ENCODE peak calls at places on chromosomes 2 and 18, in nine cellular contexts. One of them, this sample, is unnamed.
A peak's percentile ranks its signal among the peaks of the same experiment; 100 is the strongest.

GRCh38 chr2:215773728-215774127 is 239.6 kb downstream of the MREG start:
- DNase-seq in WTC11: no peak
- DNase-seq in NCI-H510A: no peak
- DNase-seq in T-cell: no peak
- DNase-seq in activated gamma-delta T cell treated with Interleukin-2 at 50 U/mL for 16 hours: no peak
- DNase-seq in fibroblast of lung: peak; percentile 98
- DNase-seq in GM13976: no peak
- DNase-seq in iris pigment epithelial cell: peak; percentile 98
- DNase-seq in stimulated activated CD4-positive, alpha-beta T cell treated with anti-CD3 and anti-CD28 coated beads, Interleukin-2, amount 100 ng/mL, for 48 hours: no peak
- DNase-seq in this sample: no peak

GRCh38 chr2:39620067-39620466 is 45.6 kb upstream of the TMEM178A start:
- DNase-seq in WTC11: no peak
- DNase-seq in NCI-H510A: no peak
- DNase-seq in T-cell: no peak
- DNase-seq in activated gamma-delta T cell treated with Interleukin-2 at 50 U/mL for 16 hours: no peak
- DNase-seq in fibroblast of lung: peak; percentile 89
- DNase-seq in GM13976: no peak
- DNase-seq in iris pigment epithelial cell: peak; percentile 97
- DNase-seq in stimulated activated CD4-positive, alpha-beta T cell treated with anti-CD3 and anti-CD28 coated beads, Interleukin-2, amount 100 ng/mL, for 48 hours: no peak
- DNase-seq in this sample: no peak

GRCh38 chr2:57180042-57180567 is 866.5 kb upstream of the VRK2 start:
- DNase-seq in WTC11: no peak
- DNase-seq in NCI-H510A: no peak
- DNase-seq in T-cell: no peak
- DNase-seq in activated gamma-delta T cell treated with Interleukin-2 at 50 U/mL for 16 hours: no peak
- DNase-seq in fibroblast of lung: peak; percentile 36
- DNase-seq in GM13976: no peak
- DNase-seq in iris pigment epithelial cell: peak; percentile 93
- DNase-seq in stimulated activated CD4-positive, alpha-beta T cell treated with anti-CD3 and anti-CD28 coated beads, Interleukin-2, amount 100 ng/mL, for 48 hours: no peak
- DNase-seq in this sample: no peak

GRCh38 chr2:239820836-239821693 is 204.1 kb downstream of the NDUFA10 start:
- DNase-seq in WTC11: no peak
- DNase-seq in NCI-H510A: no peak
- DNase-seq in T-cell: no peak
- DNase-seq in activated gamma-delta T cell treated with Interleukin-2 at 50 U/mL for 16 hours: no peak
- DNase-seq in fibroblast of lung: no peak
- DNase-seq in GM13976: no peak
- DNase-seq in iris pigment epithelial cell: no peak
- DNase-seq in stimulated activated CD4-positive, alpha-beta T cell treated with anti-CD3 and anti-CD28 coated beads, Interleukin-2, amount 100 ng/mL, for 48 hours: no peak
- DNase-seq in this sample: peak; percentile 2

GRCh38 chr2:158443613-158444012 is 12.9 kb downstream of the CCDC148 start:
- DNase-seq in WTC11: no peak
- DNase-seq in NCI-H510A: no peak
- DNase-seq in T-cell: no peak
- DNase-seq in activated gamma-delta T cell treated with Interleukin-2 at 50 U/mL for 16 hours: no peak
- DNase-seq in fibroblast of lung: no peak
- DNase-seq in GM13976: no peak
- DNase-seq in iris pigment epithelial cell: no peak
- DNase-seq in stimulated activated CD4-positive, alpha-beta T cell treated with anti-CD3 and anti-CD28 coated beads, Interleukin-2, amount 100 ng/mL, for 48 hours: no peak
- DNase-seq in this sample: no peak

GRCh38 chr2:195450537-195451113 is 206.4 kb upstream of the SLC39A10 start:
- DNase-seq in WTC11: no peak
- DNase-seq in NCI-H510A: no peak
- DNase-seq in T-cell: no peak
- DNase-seq in activated gamma-delta T cell treated with Interleukin-2 at 50 U/mL for 16 hours: no peak
- DNase-seq in fibroblast of lung: peak; percentile 3
- DNase-seq in GM13976: no peak
- DNase-seq in iris pigment epithelial cell: no peak
- DNase-seq in stimulated activated CD4-positive, alpha-beta T cell treated with anti-CD3 and anti-CD28 coated beads, Interleukin-2, amount 100 ng/mL, for 48 hours: no peak
- DNase-seq in this sample: no peak

GRCh38 chr18:54069729-54070128 is 154.7 kb downstream of the MBD2 start:
- DNase-seq in WTC11: no peak
- DNase-seq in NCI-H510A: no peak
- DNase-seq in T-cell: no peak
- DNase-seq in activated gamma-delta T cell treated with Interleukin-2 at 50 U/mL for 16 hours: no peak
- DNase-seq in fibroblast of lung: no peak
- DNase-seq in GM13976: no peak
- DNase-seq in iris pigment epithelial cell: no peak
- DNase-seq in stimulated activated CD4-positive, alpha-beta T cell treated with anti-CD3 and anti-CD28 coated beads, Interleukin-2, amount 100 ng/mL, for 48 hours: no peak
- DNase-seq in this sample: no peak

GRCh38 chr2:163182764-163183354 is 344.3 kb upstream of the KCNH7 start:
- DNase-seq in WTC11: no peak
- DNase-seq in NCI-H510A: no peak
- DNase-seq in T-cell: no peak
- DNase-seq in activated gamma-delta T cell treated with Interleukin-2 at 50 U/mL for 16 hours: no peak
- DNase-seq in fibroblast of lung: peak; percentile 33
- DNase-seq in GM13976: peak; percentile 6
- DNase-seq in iris pigment epithelial cell: peak; percentile 28
- DNase-seq in stimulated activated CD4-positive, alpha-beta T cell treated with anti-CD3 and anti-CD28 coated beads, Interleukin-2, amount 100 ng/mL, for 48 hours: no peak
- DNase-seq in this sample: no peak

GRCh38 chr2:85744771-85745601 is 8.8 kb upstream of the ATOH8 start:
- DNase-seq in WTC11: no peak
- DNase-seq in NCI-H510A: no peak
- DNase-seq in T-cell: no peak
- DNase-seq in activated gamma-delta T cell treated with Interleukin-2 at 50 U/mL for 16 hours: no peak
- DNase-seq in fibroblast of lung: peak; percentile 79
- DNase-seq in GM13976: no peak
- DNase-seq in iris pigment epithelial cell: peak; percentile 57
- DNase-seq in stimulated activated CD4-positive, alpha-beta T cell treated with anti-CD3 and anti-CD28 coated beads, Interleukin-2, amount 100 ng/mL, for 48 hours: no peak
- DNase-seq in this sample: no peak